ENCODE peak calls at places on chromosomes 13 and 19, in ten cellular contexts. Y, N, A, Q, U, F, T, J, H and C are unnamed samples.
A peak's percentile ranks its signal among the peaks of the same experiment; 100 is the strongest.

GRCh38 chr13:111382877-111383276 is 62.4 kb downstream of the TEX29 start:
- DNase-seq in Q (no peak), T (no peak), Y (no peak), U (no peak), F (no peak), J (no peak), A (no peak), N (peak; percentile 42), H (no peak), C (no peak)

GRCh38 chr19:47110521-47111080 is 3.0 kb downstream of the ZC3H4 start:
- DNase-seq in U (no peak), Y (peak; percentile 54), F (no peak), H (peak; percentile 52), N (no peak), Q (no peak), T (no peak), J (no peak), A (no peak), C (no peak)

GRCh38 chr19:40414536-40415535 is 1.7 kb upstream of the PRX start:
- DNase-seq in Y (no peak), J (no peak), A (no peak), F (no peak), H (no peak), T (no peak), U (no peak), Q (no peak), N (no peak), C (no peak)

GRCh38 chr13:113629814-113630213 is 28.2 kb downstream of the ATP4B start:
- DNase-seq in T (no peak), H (no peak), N (no peak), U (peak; percentile 11), F (peak; percentile 48), Y (no peak), Q (no peak), J (no peak), A (no peak), C (no peak)

GRCh38 chr13:110913911-110914292 is 967 bp downstream of the ANKRD10 start:
- DNase-seq in Y (no peak), Q (no peak), T (no peak), F (no peak), N (no peak), J (no peak), A (no peak), U (no peak), H (no peak), C (no peak)

GRCh38 chr19:17086811-17087210 is 11.2 kb downstream of the MYO9B start:
- DNase-seq in Q (no peak), Y (no peak), U (no peak), T (no peak), H (no peak), J (no peak), F (no peak), N (no peak), A (peak; percentile 10), C (no peak)

GRCh38 chr13:27793377-27794074 is 1.2 kb downstream of the GSX1 start:
- DNase-seq in J (no peak), Y (no peak), Q (no peak), F (no peak), T (no peak), N (no peak), H (no peak), U (no peak), A (no peak), C (no peak)

GRCh38 chr19:1999856-2000515 is 15.5 kb downstream of the BTBD2 start:
- DNase-seq in A (no peak), N (no peak), F (no peak), H (no peak), T (no peak), Y (no peak), Q (no peak), U (no peak), J (no peak), C (no peak)

GRCh38 chr13:60756306-60756705 is 359.3 kb downstream of the TDRD3 start:
- DNase-seq in J (no peak), T (no peak), Y (no peak), F (no peak), A (no peak), N (no peak), H (no peak), Q (no peak), U (no peak), C (no peak)

GRCh38 chr19:4971424-4971793 is 2.5 kb downstream of the KDM4B start:
- DNase-seq in A (no peak), T (no peak), F (peak; percentile 76), U (no peak), J (no peak), N (no peak), Y (no peak), H (no peak), Q (no peak), C (peak; percentile 15)

GRCh38 chr19:13425151-13425550 is 81.1 kb downstream of the CACNA1A start:
- DNase-seq in U (no peak), N (no peak), Q (no peak), H (no peak), Y (no peak), A (no peak), J (no peak), T (no peak), F (no peak), C (no peak)

GRCh38 chr13:36915891-36916640 is 4.0 kb downstream of the SMAD9 start:
- DNase-seq in Q (no peak), Y (no peak), N (no peak), A (no peak), J (no peak), T (no peak), U (no peak), F (no peak), H (no peak), C (no peak)

GRCh38 chr19:34317311-34317927 is 47.6 kb upstream of the GPI start:
- DNase-seq in J (no peak), T (no peak), Q (no peak), H (no peak), A (no peak), Y (no peak), N (no peak), U (no peak), F (peak; percentile 34), C (no peak)

GRCh38 chr19:5298502-5298901 is 42.1 kb downstream of the PTPRS start:
- DNase-seq in T (no peak), Y (peak; percentile 81), U (no peak), H (no peak), F (no peak), N (no peak), Q (peak; percentile 64), J (no peak), A (no peak), C (no peak)

DNA sequence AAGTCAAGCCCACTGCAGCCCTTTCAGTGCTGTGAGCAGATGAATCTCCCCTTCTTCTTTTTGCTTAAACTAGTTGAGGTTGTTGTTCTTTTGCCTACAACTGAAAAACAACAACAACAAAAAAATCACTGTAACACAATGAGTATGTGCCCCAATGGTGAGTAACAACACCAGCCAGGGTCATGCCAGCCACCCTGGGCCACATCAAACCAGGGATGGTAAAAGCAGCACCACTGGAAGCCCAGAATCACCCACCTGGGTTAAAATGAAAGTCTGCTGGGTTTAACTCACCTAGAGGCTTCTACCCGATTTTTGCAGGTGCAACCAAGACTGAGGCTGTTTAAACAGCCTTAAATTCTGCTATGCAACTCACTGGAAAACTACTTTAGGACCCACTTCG is 20.5 kb downstream of the STK24 start:
- DNase-seq in Q (no peak), H (no peak), F (peak; percentile 52), J (no peak), N (no peak), A (no peak), Y (no peak), T (no peak), U (no peak), C (no peak)
- H3K4me1 ChIP-seq in Q (peaks cover 7% of the 10 kb centered on the region), H (peaks cover 3% of the 10 kb centered on the region), F (peaks cover 70% of the 10 kb centered on the region), J (peaks cover 44% of the 10 kb centered on the region), N (peaks cover 24% of the 10 kb centered on the region), A (peaks cover 11% of the 10 kb centered on the region), Y (peaks cover 23% of the 10 kb centered on the region), T (peaks cover 38% of the 10 kb centered on the region), U (peaks cover 87% of the 10 kb centered on the region), C (peaks cover 15% of the 10 kb centered on the region)

GRCh38 chr19:11984986-11985385 is 20.1 kb downstream of the ZNF763 start:
- DNase-seq in H (no peak), Q (no peak), J (no peak), F (no peak), T (no peak), A (no peak), Y (no peak), N (no peak), U (no peak), C (peak; percentile 41)
- TF ChIP-seq CTCF in H (no peak), Q (no peak), J (no peak), F (no peak), T (no peak), A (no peak), Y (no peak), N (no peak), U (peak; percentile 19), C (peak; percentile 12)

GRCh38 chr19:12346896-12347295 is 13.5 kb upstream of the ZNF563 start:
- DNase-seq in Y (no peak), Q (no peak), T (no peak), J (no peak), F (no peak), A (no peak), H (no peak), N (no peak), U (no peak), C (no peak)

GRCh38 chr19:12350185-12350889 is 15.1 kb downstream of the ZNF442 start:
- DNase-seq in T (no peak), A (no peak), F (no peak), H (no peak), Q (no peak), U (no peak), N (no peak), J (no peak), Y (no peak), C (no peak)

GRCh38 chr19:12353375-12353774 is 12.1 kb downstream of the ZNF442 start:
- DNase-seq in U (no peak), N (no peak), J (no peak), T (no peak), Y (no peak), Q (no peak), A (no peak), H (no peak), F (no peak), C (no peak)

GRCh38 chr19:12345197-12345596 is 11.8 kb upstream of the ZNF563 start:
- DNase-seq in N (no peak), Y (no peak), H (no peak), A (no peak), Q (no peak), T (no peak), F (no peak), U (no peak), J (no peak), C (no peak)

DNA sequence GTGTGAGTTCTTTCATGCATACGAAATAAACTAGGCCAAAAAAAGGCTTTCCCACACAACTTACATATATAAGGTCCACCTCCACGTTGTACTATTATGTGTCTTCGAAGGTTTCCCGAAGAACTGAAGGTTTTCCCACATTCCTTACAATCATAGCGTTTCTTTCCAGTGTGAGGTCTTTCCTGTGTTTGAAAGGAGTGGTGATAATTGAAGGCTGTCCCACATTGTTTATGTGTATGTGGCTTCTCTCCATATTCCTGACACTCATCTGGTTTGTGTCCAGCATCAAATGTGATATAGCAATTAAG is 14.6 kb downstream of the ZNF442 start:
- DNase-seq in F (no peak), U (no peak), N (no peak), A (no peak), T (no peak), H (no peak), Q (no peak), J (no peak), Y (no peak), C (no peak)
- H3K9me3 ChIP-seq in F (peaks cover 31% of the 10 kb centered on the region), U (peaks cover 99% of the 10 kb centered on the region), N (peaks cover 8% of the 10 kb centered on the region), A (peaks cover 57% of the 10 kb centered on the region), T (peaks cover 100% of the 10 kb centered on the region), H (peaks cover 56% of the 10 kb centered on the region), Q (no peaks in the 10 kb centered on the region), J (peaks cover 74% of the 10 kb centered on the region), Y (peaks cover 58% of the 10 kb centered on the region), C (no peaks in the 10 kb centered on the region)

GRCh38 chr19:33047422-33047821 is 17.3 kb downstream of the RHPN2 start:
- DNase-seq in A (no peak), J (no peak), Y (peak; percentile 75), T (no peak), Q (peak; percentile 60), N (no peak), H (no peak), F (no peak), U (no peak), C (peak; percentile 38)
- H3K4me1 ChIP-seq in A (peaks cover 2% of the 10 kb centered on the region), J (no peaks in the 10 kb centered on the region), Y (no peaks in the 10 kb centered on the region), T (no peaks in the 10 kb centered on the region), Q (no peaks in the 10 kb centered on the region), N (no peaks in the 10 kb centered on the region), H (no peaks in the 10 kb centered on the region), F (no peaks in the 10 kb centered on the region), U (peaks cover 3% of the 10 kb centered on the region), C (peaks cover 4% of the 10 kb centered on the region)